ENCODE peak calls at places on chromosomes 4 and X, in ten cellular contexts. K is IMR-90, R is transverse colon, S is fibroblast of mammary gland, Y is fibroblast of pulmonary artery, U is astrocyte, G is OCI-LY7, H is ovary, N is breast epithelium, M is psoas muscle. J is an unnamed sample.

GRCh38 chr4:81164623-81165416 is 50.2 kb downstream of the PRKG2 start:
- DNase-seq in K (peak; percentile 83), R (peak; percentile 43), S (peak; percentile 87), Y (no peak), U (peak; percentile 67), G (no peak), H (no peak), N (no peak), M (no peak), J (no peak)

GRCh38 chr4:31059753-31060522 is 339.8 kb downstream of the PCDH7 start:
- DNase-seq in K (peak; percentile 36), R (no peak), S (peak; percentile 51), Y (peak; percentile 21), U (peak; percentile 67), G (no peak), H (no peak), N (no peak), M (no peak), J (no peak)

GRCh38 chrX:55452825-55453124 is 848 bp downstream of the MAGEH1 start:
- DNase-seq in K (no peak), R (no peak), S (no peak), Y (no peak), U (no peak), G (peak; percentile 3), H (no peak), N (no peak), M (no peak), J (no peak)

GRCh38 chr4:5460106-5460801 is 248.1 kb downstream of the EVC2 start:
- DNase-seq in K (peak; percentile 37), R (no peak), S (peak; percentile 23), Y (peak; percentile 39), U (no peak), G (peak; percentile 8), H (no peak), N (no peak), M (no peak), J (peak; percentile 63)

GRCh38 chr4:37805091-37805490 is 21.4 kb upstream of the PGM2 start:
- DNase-seq in K (no peak), R (no peak), S (no peak), Y (no peak), U (no peak), G (peak; percentile 67), H (no peak), N (no peak), M (no peak), J (no peak)

GRCh38 chr4:76105652-76106051 is 31.1 kb downstream of the ART3 start:
- DNase-seq in K (no peak), R (no peak), S (no peak), Y (no peak), U (no peak), G (no peak), H (no peak), N (no peak), M (no peak), J (no peak)

GRCh38 chrX:39848243-39848642 is 249.5 kb downstream of the BCOR start:
- DNase-seq in K (peak; percentile 56), R (no peak), S (peak; percentile 90), Y (peak; percentile 55), U (peak; percentile 79), G (no peak), H (no peak), N (no peak), M (no peak), J (no peak)

GRCh38 chr4:56530269-56531148 is 24.9 kb downstream of the ARL9 start:
- DNase-seq in K (peak; percentile 64), R (peak; percentile 90), S (peak; percentile 77), Y (peak; percentile 77), U (peak; percentile 57), G (no peak), H (peak; percentile 89), N (peak; percentile 71), M (peak; percentile 88), J (peak; percentile 94)

GRCh38 chr4:101415962-101416361 is 68.6 kb upstream of the PPP3CA start:
- DNase-seq in K (no peak), R (no peak), S (no peak), Y (no peak), U (no peak), G (no peak), H (no peak), N (no peak), M (no peak), J (no peak)

GRCh38 chr4:101983835-101984234 is 193.3 kb downstream of the BANK1 start:
- DNase-seq in K (no peak), R (no peak), S (no peak), Y (no peak), U (no peak), G (no peak), H (no peak), N (no peak), M (no peak), J (no peak)

GRCh38 chrX:150607200-150607599 is 38.8 kb downstream of the MTM1 start:
- DNase-seq in K (no peak), R (no peak), S (no peak), Y (no peak), U (no peak), G (no peak), H (no peak), N (no peak), M (no peak), J (no peak)

GRCh38 chr4:142396279-142396678 is 449.8 kb downstream of the INPP4B start:
- DNase-seq in K (peak; percentile 36), R (no peak), S (peak; percentile 63), Y (peak; percentile 23), U (peak; percentile 62), G (no peak), H (no peak), N (no peak), M (no peak), J (no peak)

GRCh38 chr4:176964116-176964691 is 171.5 kb upstream of the VEGFC start:
- DNase-seq in K (no peak), R (no peak), S (peak; percentile 25), Y (no peak), U (no peak), G (peak; percentile 1), H (no peak), N (no peak), M (no peak), J (no peak)

GRCh38 chr4:184932343-184932742 is 85.9 kb upstream of the HELT start:
- DNase-seq in K (no peak), R (no peak), S (no peak), Y (no peak), U (no peak), G (no peak), H (no peak), N (no peak), M (no peak), J (peak; percentile 65)

GRCh38 chr4:182938213-182938645 is 21.0 kb upstream of the DCTD start:
- DNase-seq in K (peak; percentile 56), R (peak; percentile 78), S (peak; percentile 61), Y (peak; percentile 74), U (peak; percentile 27), G (peak; percentile 39), H (peak; percentile 55), N (no peak), M (peak; percentile 66), J (peak; percentile 75)

GRCh38 chr4:147590249-147590920 is 26.8 kb upstream of the TMEM184C start:
- DNase-seq in K (peak; percentile 79), R (peak; percentile 33), S (peak; percentile 75), Y (peak; percentile 87), U (peak; percentile 45), G (peak; percentile 45), H (peak; percentile 79), N (peak; percentile 27), M (peak; percentile 23), J (peak; percentile 76)
- TF ChIP-seq CTCF in K (peak; percentile 90), R (peak; percentile 70), S (peak; percentile 87), Y (peak; percentile 76), U (peak; percentile 93), G (peak; percentile 88), H (peak; percentile 64), N (peak; percentile 70), M (peak; percentile 58), J (peak; percentile 97)

GRCh38 chr4:39179681-39180080 is 2.6 kb upstream of the WDR19 start:
- DNase-seq in K (no peak), R (no peak), S (no peak), Y (no peak), U (no peak), G (no peak), H (no peak), N (no peak), M (no peak), J (no peak)

GRCh38 chr4:39181905-39182638 is at the start of gene WDR19:
- DNase-seq in K (peak; percentile 99), R (peak; percentile 99), S (peak; percentile 99), Y (peak; percentile 100), U (peak; percentile 98), G (peak; percentile 100), H (peak; percentile 98), N (peak; percentile 99), M (peak; percentile 99), J (peak; percentile 100)

GRCh38 chr4:39178706-39179105 is 3.6 kb upstream of the WDR19 start:
- DNase-seq in K (peak; percentile 47), R (no peak), S (no peak), Y (no peak), U (peak; percentile 30), G (no peak), H (no peak), N (no peak), M (no peak), J (no peak)

GRCh38 chr4:39181520-39181904 is 817 bp upstream of the WDR19 start:
- DNase-seq in K (no peak), R (no peak), S (peak; percentile 6), Y (no peak), U (no peak), G (peak; percentile 20), H (no peak), N (no peak), M (no peak), J (no peak)
- H3K4me3 ChIP-seq in K (no peak overlapping the region), R (no peak overlapping the region), S (peak overlapping the region; percentile 63), Y (peak overlapping the region; percentile 47), U (peak overlapping the region; percentile 60), G (peak overlapping the region; percentile 67), H (peak overlapping the region; percentile 26), N (peak overlapping the region; percentile 90), M (peak overlapping the region; percentile 88), J (peak overlapping the region; percentile 34)

GRCh38 chr4:43253511-43253910 is 361.0 kb downstream of the GRXCR1 start:
- DNase-seq in K (no peak), R (no peak), S (no peak), Y (no peak), U (no peak), G (no peak), H (no peak), N (no peak), M (no peak), J (no peak)
- TF ChIP-seq CTCF in K (no peak), R (no peak), S (no peak), Y (no peak), U (no peak), G (no peak), H (no peak), N (no peak), M (no peak), J (no peak)

DNA sequence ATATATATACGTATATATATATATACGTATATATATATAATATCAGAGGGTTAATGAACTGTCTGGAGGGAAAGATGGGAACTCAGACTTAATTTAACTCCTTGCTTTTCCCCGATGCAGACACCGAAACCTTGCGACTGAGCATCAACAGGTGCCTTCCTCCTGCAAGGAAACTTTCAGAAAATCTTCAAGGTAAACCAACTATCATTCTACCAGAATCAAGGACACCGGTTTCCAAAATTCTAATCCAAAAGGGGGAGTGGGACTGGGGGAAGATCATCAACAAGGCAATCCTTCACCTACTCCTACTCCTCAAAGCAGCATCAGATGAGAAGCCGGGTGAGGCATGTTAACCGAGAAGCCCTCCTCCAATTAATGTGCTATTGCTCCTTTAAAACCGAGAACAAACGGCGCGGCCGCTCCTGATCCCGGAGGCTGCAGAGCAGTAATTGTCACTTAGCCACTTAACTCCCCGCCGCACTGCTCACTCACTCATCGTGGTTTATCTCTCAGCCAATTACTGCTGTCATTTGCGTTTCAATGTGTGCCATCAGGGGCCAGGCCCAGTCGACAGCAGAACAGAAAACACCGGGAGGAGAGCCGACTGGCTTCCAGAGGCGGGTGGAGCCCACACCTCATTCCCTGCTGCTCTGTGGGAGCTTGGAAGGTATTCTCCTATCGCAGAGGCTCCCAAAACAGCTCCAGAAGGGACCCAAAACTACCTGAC is 61.7 kb downstream of the MAML3 start:
- DNase-seq in K (no peak), R (peak; percentile 61), S (no peak), Y (no peak), U (no peak), G (no peak), H (no peak), N (peak; percentile 29), M (peak; percentile 27), J (peak; percentile 96)
- H3K4me3 ChIP-seq in K (peak overlapping the region; percentile 38), R (no peak overlapping the region), S (peak overlapping the region; percentile 36), Y (peak overlapping the region; percentile 44), U (peak overlapping the region; percentile 43), G (no peak overlapping the region), H (peak overlapping the region; percentile 34), N (peak overlapping the region; percentile 40), M (peak overlapping the region; percentile 62), J (no peak overlapping the region)

J was measured in neural progenitor cell.